ENCODE peak calls at places on chromosomes 1 and 21, in nine cellular contexts. L is fibroblast of lung; P is neural crest cell; K is CD8-positive, alpha-beta T cell; N is HFF-Myc; A is lower lobe of right lung; Q is ovary; W is cardiac muscle cell; D is adrenal gland. V is an unnamed sample.

GRCh38 chr1:46133181-46133658 is 791 bp upstream of the PIK3R3 start:
- DNase-seq in L (no peak), P (no peak), K (peak; percentile 49), N (no peak), A (no peak), Q (no peak), W (no peak), D (no peak), V (no peak)

GRCh38 chr1:150764617-150765090 is 924 bp downstream of the CTSS start:
- DNase-seq in L (peak; percentile 89), P (no peak), K (no peak), N (peak; percentile 73), A (no peak), Q (no peak), W (peak; percentile 66), D (no peak), V (no peak)

GRCh38 chr21:44984428-44984791 is 44.6 kb downstream of the SLX9 start:
- DNase-seq in L (no peak), P (no peak), K (no peak), N (no peak), A (peak; percentile 43), Q (peak; percentile 15), W (no peak), D (no peak), V (no peak)

GRCh38 chr1:165842363-165843129 is 15.1 kb downstream of the UCK2 start:
- DNase-seq in L (peak; percentile 47), P (no peak), K (no peak), N (no peak), A (no peak), Q (no peak), W (peak; percentile 46), D (no peak), V (no peak)

GRCh38 chr1:9009438-9010366 is 16.5 kb downstream of the SLC2A7 start:
- DNase-seq in L (peak; percentile 11), P (peak; percentile 28), K (no peak), N (no peak), A (no peak), Q (peak; percentile 36), W (peak; percentile 59), D (peak; percentile 36), V (no peak)

GRCh38 chr1:196180847-196181593 is 427.2 kb downstream of the KCNT2 start:
- DNase-seq in L (peak; percentile 98), P (no peak), K (no peak), N (peak; percentile 90), A (no peak), Q (no peak), W (peak; percentile 97), D (no peak), V (no peak)

GRCh38 chr21:44011774-44012473 is at the start of gene TRAPPC10:
- DNase-seq in L (peak; percentile 80), P (peak; percentile 68), K (peak; percentile 75), N (no peak), A (peak; percentile 90), Q (peak; percentile 83), W (peak; percentile 90), D (peak; percentile 77), V (peak; percentile 83)

GRCh38 chr1:206420471-206420870 is 49.8 kb upstream of the IKBKE start:
- DNase-seq in L (no peak), P (no peak), K (no peak), N (no peak), A (no peak), Q (no peak), W (no peak), D (peak; percentile 24), V (no peak)

GRCh38 chr1:55329091-55329490 is 113.9 kb upstream of the USP24 start:
- DNase-seq in L (no peak), P (no peak), K (no peak), N (no peak), A (no peak), Q (no peak), W (peak; percentile 51), D (peak; percentile 47), V (no peak)

GRCh38 chr1:63190171-63190570 is 132.2 kb upstream of the FOXD3 start:
- DNase-seq in L (no peak), P (no peak), K (no peak), N (no peak), A (no peak), Q (no peak), W (no peak), D (no peak), V (no peak)

GRCh38 chr1:23215751-23216449 is 1.4 kb downstream of the HTR1D start:
- DNase-seq in L (no peak), P (no peak), K (no peak), N (no peak), A (no peak), Q (no peak), W (no peak), D (no peak), V (no peak)

DNA sequence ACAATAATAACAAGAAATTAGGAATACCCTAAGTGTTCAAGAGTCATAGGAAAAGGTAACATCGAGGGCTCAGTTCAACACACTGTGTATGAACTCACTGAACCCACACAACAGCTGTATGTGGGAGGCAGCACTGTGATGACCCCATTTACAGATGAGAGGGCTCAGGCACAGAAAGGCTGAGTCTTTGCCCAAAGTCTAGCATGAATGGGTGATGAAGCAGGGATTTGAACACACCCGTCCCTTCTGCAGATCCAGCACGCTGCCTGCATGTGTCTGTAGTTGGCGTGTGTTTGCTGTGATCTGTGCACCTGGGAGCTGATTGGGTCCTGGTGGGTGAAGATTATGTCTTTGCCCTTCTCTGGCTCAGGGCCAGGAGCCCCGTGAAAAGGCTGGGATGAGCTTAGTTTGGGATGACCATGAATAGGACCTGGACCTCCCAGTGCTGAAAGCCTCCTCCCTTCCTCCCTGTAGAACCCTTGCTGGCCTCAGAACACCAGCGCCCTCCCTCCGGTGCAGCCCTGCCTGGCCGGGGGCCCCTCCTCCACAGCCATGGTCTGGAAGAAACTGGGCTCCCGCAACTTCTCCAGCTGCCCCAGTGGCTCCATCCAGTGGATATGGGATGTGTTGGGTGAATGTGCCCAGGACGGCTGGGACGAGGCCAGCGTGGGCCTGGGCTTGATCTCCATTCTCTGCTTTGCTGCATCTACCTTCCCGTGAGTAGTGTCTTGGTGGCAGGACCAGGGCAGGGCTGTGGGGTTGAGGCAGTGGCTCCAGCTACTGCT is 5.2 kb downstream of the SLC66A1 start:
- DNase-seq in L (no peak), P (no peak), K (no peak), N (no peak), A (no peak), Q (no peak), W (no peak), D (no peak), V (no peak)
- TF ChIP-seq CTCF in L (no peak), P (no peak), K (no peak), N (no peak), A (no peak), Q (no peak), W (no peak), D (no peak), V (no peak)

GRCh38 chr1:219834247-219834917 is 94.0 kb downstream of the SLC30A10 start:
- DNase-seq in L (no peak), P (no peak), K (no peak), N (no peak), A (no peak), Q (no peak), W (no peak), D (no peak), V (no peak)

GRCh38 chr1:219837994-219838294 is 90.4 kb downstream of the SLC30A10 start:
- DNase-seq in L (no peak), P (no peak), K (no peak), N (no peak), A (no peak), Q (no peak), W (no peak), D (no peak), V (no peak)

GRCh38 chr1:219833214-219833816 is 95.0 kb downstream of the SLC30A10 start:
- DNase-seq in L (no peak), P (no peak), K (no peak), N (no peak), A (no peak), Q (no peak), W (no peak), D (no peak), V (no peak)

DNA sequence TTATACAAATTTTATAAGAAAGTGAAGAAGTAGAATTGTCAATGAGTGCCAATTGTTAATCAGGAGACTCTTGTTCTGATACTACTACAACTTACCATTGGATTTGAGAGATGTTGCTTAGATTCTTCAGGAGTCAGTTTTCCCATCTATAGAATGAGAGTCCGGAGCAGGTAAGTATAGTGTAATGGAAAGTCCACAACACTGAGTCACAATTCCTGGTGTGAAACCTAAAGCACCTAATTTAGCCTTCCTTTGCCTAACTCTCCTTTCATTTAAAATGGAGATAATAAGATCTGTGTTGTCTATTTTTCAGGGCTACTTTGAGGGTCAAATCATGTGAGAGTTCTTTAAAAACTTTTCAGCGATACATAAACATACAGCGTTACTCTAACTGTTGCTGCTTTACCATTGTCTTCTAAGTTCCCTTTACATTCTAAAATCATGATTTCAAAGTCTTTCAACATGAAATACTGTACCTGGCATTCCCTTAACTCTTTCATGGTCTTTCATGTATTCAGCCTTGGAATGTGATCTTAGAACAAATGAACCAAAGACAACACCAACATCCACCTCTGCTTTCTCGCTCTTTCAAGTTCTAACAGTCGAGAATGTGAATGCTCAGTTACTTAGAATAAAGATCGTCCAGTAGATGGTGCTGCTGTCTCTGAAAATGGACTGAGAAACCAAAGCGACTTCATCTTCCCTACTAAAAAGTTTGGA is 90.9 kb downstream of the SLC30A10 start:
- DNase-seq in L (peak; percentile 72), P (peak; percentile 48), K (no peak), N (peak; percentile 16), A (no peak), Q (no peak), W (peak; percentile 71), D (no peak), V (no peak)
- TF ChIP-seq CTCF in L (peak; percentile 71), P (peak; percentile 80), K (no peak), N (peak; percentile 52), A (peak; percentile 35), Q (peak; percentile 15), W (peak; percentile 59), D (peak; percentile 58), V (no peak)

DNA sequence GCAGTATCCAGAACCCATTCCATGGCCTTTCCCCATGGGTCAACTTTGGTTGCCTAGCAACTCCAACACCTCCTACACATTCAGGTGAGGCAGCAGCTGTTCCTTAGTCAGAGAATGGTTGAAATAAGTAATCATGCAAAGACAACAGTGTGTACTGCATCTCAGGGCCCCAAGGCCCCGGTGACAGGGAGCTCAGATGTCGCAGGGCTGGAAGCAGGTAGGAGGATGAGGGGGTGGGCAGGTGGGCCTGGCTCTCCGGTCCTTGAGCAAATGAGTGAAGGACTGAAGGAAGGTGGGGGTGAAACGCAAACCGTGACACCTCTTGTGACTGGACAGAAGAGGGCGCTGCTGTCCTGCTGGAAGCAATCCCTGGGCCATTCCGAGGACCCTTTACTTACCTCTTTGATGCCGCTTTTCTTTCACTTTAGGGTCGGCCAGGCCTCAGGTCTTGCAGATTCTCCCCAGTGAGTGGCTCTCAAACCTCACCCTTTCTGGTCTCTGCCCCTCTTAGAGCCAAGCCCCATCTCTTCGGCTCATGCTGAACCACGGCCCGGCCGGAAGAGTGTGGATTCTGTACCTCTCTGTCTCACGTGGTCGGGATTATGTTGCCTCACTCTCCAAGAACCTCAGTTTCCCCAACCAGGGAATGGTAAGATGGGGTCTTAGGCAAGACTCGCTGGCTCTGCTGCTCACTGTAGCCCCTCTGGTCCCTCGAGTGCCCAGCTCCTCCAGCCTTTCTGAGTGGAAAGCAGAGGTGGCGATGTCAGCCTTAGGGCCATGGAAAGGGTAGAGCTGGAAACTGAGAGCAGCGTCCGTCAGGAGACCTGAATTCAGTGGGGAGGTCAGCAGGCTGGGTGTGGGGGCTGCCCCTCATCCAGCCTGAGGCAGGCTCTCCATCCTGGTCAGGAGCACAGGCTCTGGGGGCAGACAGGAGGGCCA is 5.6 kb upstream of the KCNA10 start:
- DNase-seq in L (peak; percentile 48), P (peak; percentile 66), K (peak; percentile 40), N (no peak), A (no peak), Q (no peak), W (peak; percentile 68), D (peak; percentile 35), V (no peak)
- TF ChIP-seq CTCF in L (peak; percentile 69), P (peak; percentile 78), K (peak; percentile 64), N (peak; percentile 68), A (peak; percentile 55), Q (no peak), W (peak; percentile 79), D (peak; percentile 70), V (no peak)

GRCh38 chr21:36122977-36123376 is 11.9 kb upstream of the CBR3 start:
- DNase-seq in L (no peak), P (no peak), K (no peak), N (no peak), A (no peak), Q (no peak), W (peak; percentile 22), D (no peak), V (no peak)
- TF ChIP-seq CTCF in L (peak; percentile 34), P (peak; percentile 51), K (no peak), N (peak; percentile 41), A (peak; percentile 43), Q (no peak), W (peak; percentile 47), D (peak; percentile 13), V (no peak)

V was measured in activated B cell treated with CpG ODN at 0.5 μM for 24 hours.